ENCODE peak calls at places on chromosomes 11 and 22, in seven cellular contexts. L, O, Z, E, W, X and B are unnamed samples.

GRCh38 chr11:28666632-28667031 is 558.4 kb downstream of the METTL15 start:
- DNase-seq in Z (no peak), X (no peak), W (no peak), O (no peak), L (no peak), E (no peak), B (no peak)

GRCh38 chr11:114366331-114367243 is 33.7 kb downstream of the C11orf71 start:
- DNase-seq in O (no peak), X (peak; percentile 92), W (no peak), E (no peak), L (no peak), Z (no peak), B (no peak)

GRCh38 chr11:61429346-61429690 is 457 bp downstream of the CPSF7 start:
- DNase-seq in W (peak; percentile 63), O (peak; percentile 31), L (no peak), X (peak; percentile 46), Z (peak; percentile 32), E (peak; percentile 81), B (peak; percentile 66)

GRCh38 chr22:30574095-30574981 is at the start of gene GAL3ST1:
- DNase-seq in O (no peak), X (no peak), L (no peak), E (no peak), Z (no peak), W (no peak), B (no peak)

GRCh38 chr11:330307-330693 is 9.6 kb upstream of the IFITM3 start:
- DNase-seq in O (peak; percentile 17), X (no peak), Z (no peak), W (no peak), E (no peak), L (no peak), B (no peak)

GRCh38 chr22:44085743-44086741 is 61.9 kb downstream of the PARVB start:
- DNase-seq in O (peak; percentile 86), X (peak; percentile 64), W (peak; percentile 81), L (peak; percentile 95), Z (no peak), E (peak; percentile 85), B (peak; percentile 86)

GRCh38 chr11:6833329-6833728 is 12.2 kb upstream of the OR10A5 start:
- DNase-seq in Z (no peak), E (no peak), L (no peak), O (no peak), W (no peak), X (no peak), B (no peak)

GRCh38 chr11:23755769-23756168 is 741.1 kb upstream of the LUZP2 start:
- DNase-seq in L (no peak), X (no peak), O (no peak), E (no peak), Z (no peak), W (no peak), B (no peak)

GRCh38 chr11:2458321-2458720 is 13.5 kb downstream of the KCNQ1 start:
- DNase-seq in O (no peak), W (no peak), Z (no peak), X (no peak), E (no peak), L (peak; percentile 56), B (no peak)

GRCh38 chr11:11770274-11770673 is 71.5 kb upstream of the USP47 start:
- DNase-seq in E (no peak), L (no peak), O (no peak), W (no peak), X (no peak), Z (no peak), B (no peak)

GRCh38 chr22:50271519-50271970 is 1.4 kb upstream of the MAPK11 start:
- DNase-seq in L (no peak), O (peak; percentile 54), W (peak; percentile 71), Z (no peak), X (peak; percentile 63), E (peak; percentile 63), B (peak; percentile 79)

GRCh38 chr11:113464416-113464815 is 10.8 kb downstream of the DRD2 start:
- DNase-seq in E (no peak), W (no peak), Z (no peak), O (no peak), L (no peak), X (no peak), B (no peak)

GRCh38 chr22:46791201-46791731 is 28.8 kb downstream of the TBC1D22A start:
- DNase-seq in X (peak; percentile 72), E (no peak), L (peak; percentile 75), W (no peak), O (peak; percentile 76), Z (peak; percentile 43), B (peak; percentile 48)

GRCh38 chr22:36253523-36254490 is 874 bp downstream of the APOL1 start:
- DNase-seq in Z (no peak), L (no peak), X (no peak), O (peak; percentile 73), W (no peak), E (peak; percentile 52), B (no peak)

GRCh38 chr11:12489246-12489772 is 111.9 kb downstream of the PARVA start:
- DNase-seq in Z (no peak), L (no peak), E (no peak), X (no peak), W (no peak), O (no peak), B (no peak)

GRCh38 chr11:111878385-111878765 is 590 bp downstream of the FDXACB1 start:
- DNase-seq in O (no peak), X (no peak), L (no peak), E (no peak), W (no peak), Z (no peak), B (no peak)

GRCh38 chr11:47980907-47981621 is 705 bp downstream of the PTPRJ start:
- DNase-seq in Z (no peak), L (peak; percentile 36), W (peak; percentile 35), E (peak; percentile 28), X (peak; percentile 50), O (no peak), B (peak; percentile 28)

GRCh38 chr11:45646275-45646970 is 19.0 kb downstream of the CHST1 start:
- DNase-seq in Z (no peak), E (no peak), L (no peak), X (no peak), W (no peak), O (no peak), B (no peak)

DNA sequence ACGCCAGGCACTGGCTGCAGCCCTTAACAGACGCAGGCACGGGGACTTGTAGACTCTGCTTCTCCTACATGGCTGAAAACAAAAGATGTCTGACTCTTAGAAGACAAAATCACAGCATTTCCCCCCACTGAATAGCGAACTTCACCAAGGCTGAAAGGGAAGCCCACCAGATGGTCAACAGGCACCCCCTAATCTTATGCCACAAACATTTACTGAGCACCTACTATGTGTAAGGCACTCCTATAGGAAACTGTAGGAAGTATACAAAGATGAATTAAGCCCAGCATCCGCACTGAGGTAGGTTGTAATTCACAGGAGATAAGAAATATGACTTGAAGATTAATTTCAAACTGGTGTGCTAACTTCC is 38.3 kb downstream of the NUMA1 start:
- DNase-seq in L (no peak), X (no peak), W (no peak), O (no peak), E (no peak), Z (no peak), B (no peak)
- H3K4me1 ChIP-seq in L (peaks cover 40% of the 10 kb centered on the region), X (peaks cover 18% of the 10 kb centered on the region), W (peaks cover 50% of the 10 kb centered on the region), O (peaks cover 15% of the 10 kb centered on the region), E (peaks cover 43% of the 10 kb centered on the region), Z (peaks cover 4% of the 10 kb centered on the region), B (peaks cover 42% of the 10 kb centered on the region)

GRCh38 chr11:74575999-74576398 is 16.4 kb upstream of the POLD3 start:
- DNase-seq in O (no peak), E (no peak), W (no peak), Z (no peak), X (no peak), L (no peak), B (no peak)
- TF ChIP-seq CTCF in O (no peak), E (no peak), W (no peak), Z (no peak), X (no peak), L (no peak), B (no peak)

GRCh38 chr11:132244871-132245557 is 874.6 kb downstream of the NTM start:
- DNase-seq in Z (no peak), L (no peak), E (no peak), X (no peak), O (no peak), W (no peak), B (no peak)

GRCh38 chr11:132238331-132238730 is 867.9 kb downstream of the NTM start:
- DNase-seq in E (no peak), X (peak; percentile 38), O (no peak), Z (no peak), L (no peak), W (no peak), B (no peak)

GRCh38 chr11:132248585-132248984 is 878.2 kb downstream of the NTM start:
- DNase-seq in Z (no peak), W (no peak), X (no peak), E (no peak), L (no peak), O (no peak), B (no peak)

GRCh38 chr11:132245558-132246385 is 875.4 kb downstream of the NTM start:
- DNase-seq in E (no peak), W (no peak), Z (no peak), X (no peak), L (no peak), O (no peak), B (no peak)

DNA sequence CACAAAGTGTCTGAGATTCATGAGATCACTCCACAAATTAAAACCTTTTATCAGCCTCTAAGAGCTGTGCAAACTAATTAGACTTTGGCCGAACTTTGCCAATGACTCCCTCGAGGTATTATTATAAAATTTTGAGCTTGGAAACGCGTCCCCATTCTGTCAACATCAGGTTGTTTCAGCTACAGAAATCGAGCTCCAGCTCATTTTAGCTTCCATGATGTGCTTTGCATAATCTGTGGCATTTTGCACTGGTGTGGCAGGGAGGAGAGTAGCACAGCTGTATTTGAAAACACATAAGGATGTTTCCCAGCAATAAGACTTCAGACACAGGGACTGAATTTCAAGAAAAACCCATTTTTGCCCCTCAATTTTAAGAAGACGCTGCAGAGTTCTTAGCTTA is 872.2 kb downstream of the NTM start:
- DNase-seq in Z (no peak), W (no peak), E (no peak), O (no peak), X (no peak), L (no peak), B (no peak)
- H3K4me3 ChIP-seq in Z (no peak overlapping the region), W (no peak overlapping the region), E (no peak overlapping the region), O (no peak overlapping the region), X (no peak overlapping the region), L (no peak overlapping the region), B (no peak overlapping the region)

DNA sequence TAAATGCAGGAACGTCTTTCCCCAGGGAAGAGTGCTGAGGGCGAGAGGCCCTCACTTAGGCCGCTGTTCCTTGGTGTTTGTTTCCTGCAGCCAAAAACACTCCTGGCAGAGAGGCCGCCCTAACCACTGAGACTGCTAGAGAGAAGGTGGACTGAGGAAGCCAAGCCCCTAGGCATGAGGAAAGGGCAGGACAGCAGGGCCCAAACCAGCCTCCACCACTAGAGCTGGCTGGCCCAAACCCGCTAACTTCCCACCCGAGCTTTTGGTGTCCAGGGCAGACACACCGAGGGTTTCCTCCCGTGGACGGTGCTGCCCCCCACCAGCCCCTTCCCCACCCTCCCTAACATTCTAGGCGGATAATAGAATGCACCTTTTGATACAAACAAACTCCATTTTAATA is 6.0 kb downstream of the FGF19 start:
- DNase-seq in L (no peak), E (no peak), X (no peak), W (no peak), O (no peak), Z (no peak), B (no peak)
- H3K4me1 ChIP-seq in L (no peaks in the 10 kb centered on the region), E (no peaks in the 10 kb centered on the region), X (peaks cover 3% of the 10 kb centered on the region), W (peaks cover 29% of the 10 kb centered on the region), O (peaks cover 6% of the 10 kb centered on the region), Z (no peaks in the 10 kb centered on the region), B (peaks cover 5% of the 10 kb centered on the region)

GRCh38 chr11:123188508-123189165 is 6.4 kb downstream of the CLMP start:
- DNase-seq in L (no peak), W (no peak), Z (peak; percentile 72), O (no peak), E (peak; percentile 36), X (peak; percentile 86), B (no peak)
- TF ChIP-seq CTCF in L (no peak), W (peak; percentile 11), Z (peak; percentile 54), O (peak; percentile 22), E (no peak), X (peak; percentile 18), B (no peak)